ENCODE peak calls at places on chromosomes 3 and 15, in six cellular contexts. One of them, this sample, is unnamed.

GRCh38 chr3:110413807-110414748 is 657.5 kb upstream of the NECTIN3 start:
- DNase-seq in astrocyte of the spinal cord: peak
- DNase-seq in RWPE1: peak
- DNase-seq in HL-60: no peak
- DNase-seq in transverse colon: no peak
- DNase-seq in left lung: no peak
- DNase-seq in this sample: no peak

GRCh38 chr3:39855517-39855916 is 46.1 kb downstream of the MYRIP start:
- DNase-seq in RWPE1: no peak
- DNase-seq in HL-60: no peak
- DNase-seq in left lung: no peak
- DNase-seq in transverse colon: no peak
- DNase-seq in astrocyte of the spinal cord: no peak
- DNase-seq in this sample: no peak

GRCh38 chr15:59420108-59420507 is 17.9 kb upstream of the FAM81A start:
- DNase-seq in left lung: no peak
- DNase-seq in astrocyte of the spinal cord: no peak
- DNase-seq in HL-60: no peak
- DNase-seq in transverse colon: no peak
- DNase-seq in RWPE1: no peak
- DNase-seq in this sample: no peak

GRCh38 chr3:49295489-49296058 is 18.5 kb upstream of the C3orf62 start:
- DNase-seq in astrocyte of the spinal cord: peak
- DNase-seq in HL-60: no peak
- DNase-seq in RWPE1: no peak
- DNase-seq in left lung: no peak
- DNase-seq in transverse colon: no peak
- DNase-seq in this sample: no peak

GRCh38 chr3:71120012-71120411 is 463.5 kb downstream of the FOXP1 start:
- DNase-seq in left lung: no peak
- DNase-seq in astrocyte of the spinal cord: no peak
- DNase-seq in transverse colon: no peak
- DNase-seq in RWPE1: no peak
- DNase-seq in HL-60: no peak
- DNase-seq in this sample: no peak

GRCh38 chr3:119849126-119849525 is 67.2 kb downstream of the NR1I2 start:
- DNase-seq in HL-60: no peak
- DNase-seq in left lung: no peak
- DNase-seq in RWPE1: no peak
- DNase-seq in transverse colon: no peak
- DNase-seq in astrocyte of the spinal cord: no peak
- DNase-seq in this sample: no peak

GRCh38 chr3:158152186-158152585 is 42.3 kb downstream of the RSRC1 start:
- DNase-seq in transverse colon: no peak
- DNase-seq in HL-60: no peak
- DNase-seq in RWPE1: no peak
- DNase-seq in astrocyte of the spinal cord: peak
- DNase-seq in left lung: no peak
- DNase-seq in this sample: no peak

GRCh38 chr3:138232705-138233364 is 45.7 kb downstream of the ARMC8 start:
- DNase-seq in transverse colon: no peak
- DNase-seq in left lung: no peak
- DNase-seq in astrocyte of the spinal cord: no peak
- DNase-seq in HL-60: no peak
- DNase-seq in RWPE1: no peak
- DNase-seq in this sample: no peak

GRCh38 chr3:187767266-187768032 is 22.2 kb upstream of the BCL6 start:
- DNase-seq in astrocyte of the spinal cord: peak
- DNase-seq in HL-60: no peak
- DNase-seq in left lung: no peak
- DNase-seq in transverse colon: no peak
- DNase-seq in RWPE1: peak
- DNase-seq in this sample: no peak

GRCh38 chr3:104102386-104102785 is 1264.3 kb upstream of the ALCAM start:
- DNase-seq in RWPE1: peak
- DNase-seq in astrocyte of the spinal cord: peak
- DNase-seq in HL-60: peak
- DNase-seq in transverse colon: no peak
- DNase-seq in left lung: no peak
- DNase-seq in this sample: peak

DNA sequence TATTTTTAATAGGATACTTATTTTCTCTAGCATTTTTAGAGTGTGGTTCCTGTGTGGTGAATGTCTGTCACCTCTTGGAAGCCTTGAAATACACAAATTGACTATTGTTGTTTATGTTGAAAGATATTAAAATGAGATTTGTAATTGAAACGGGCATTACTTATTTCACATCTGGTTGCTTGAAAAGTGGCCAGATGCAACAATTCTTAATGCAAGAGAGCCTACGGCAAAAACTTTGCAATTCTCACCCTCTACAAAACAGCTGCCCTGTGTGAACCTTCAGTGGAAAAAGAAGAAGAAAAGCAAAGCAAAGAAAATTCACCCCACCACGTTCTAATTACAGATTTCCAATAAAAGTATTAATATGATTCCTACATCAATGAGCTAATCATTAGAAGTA is 46.6 kb downstream of the PPARG start:
- DNase-seq in transverse colon: no peak
- DNase-seq in RWPE1: no peak
- DNase-seq in HL-60: no peak
- DNase-seq in astrocyte of the spinal cord: no peak
- DNase-seq in left lung: no peak
- DNase-seq in this sample: no peak
- TF ChIP-seq CTCF in transverse colon: no peak
- TF ChIP-seq CTCF in RWPE1: no peak
- TF ChIP-seq CTCF in HL-60: no peak
- TF ChIP-seq CTCF in astrocyte of the spinal cord: no peak
- TF ChIP-seq CTCF in left lung: no peak
- TF ChIP-seq CTCF in this sample: no peak

GRCh38 chr3:122245513-122246174 is 62.2 kb downstream of the CASR start:
- DNase-seq in transverse colon: no peak
- DNase-seq in left lung: no peak
- DNase-seq in HL-60: no peak
- DNase-seq in astrocyte of the spinal cord: peak
- DNase-seq in RWPE1: peak
- DNase-seq in this sample: no peak
- TF ChIP-seq CTCF in transverse colon: no peak
- TF ChIP-seq CTCF in left lung: no peak
- TF ChIP-seq CTCF in HL-60: no peak
- TF ChIP-seq CTCF in astrocyte of the spinal cord: no peak
- TF ChIP-seq CTCF in RWPE1: no peak
- TF ChIP-seq CTCF in this sample: peak

GRCh38 chr3:28348637-28349396 is at the start of the genes AZI2 and ZCWPW2:
- DNase-seq in RWPE1: peak
- DNase-seq in HL-60: peak
- DNase-seq in transverse colon: peak
- DNase-seq in left lung: peak
- DNase-seq in astrocyte of the spinal cord: peak
- DNase-seq in this sample: peak
- TF ChIP-seq CTCF in RWPE1: no peak
- TF ChIP-seq CTCF in HL-60: no peak
- TF ChIP-seq CTCF in transverse colon: no peak
- TF ChIP-seq CTCF in left lung: no peak
- TF ChIP-seq CTCF in astrocyte of the spinal cord: no peak
- TF ChIP-seq CTCF in this sample: peak

GRCh38 chr15:88003928-88004327 is 252.6 kb downstream of the NTRK3 start:
- DNase-seq in left lung: no peak
- DNase-seq in astrocyte of the spinal cord: no peak
- DNase-seq in HL-60: no peak
- DNase-seq in RWPE1: no peak
- DNase-seq in transverse colon: no peak
- DNase-seq in this sample: no peak
- TF ChIP-seq CTCF in left lung: no peak
- TF ChIP-seq CTCF in astrocyte of the spinal cord: no peak
- TF ChIP-seq CTCF in HL-60: no peak
- TF ChIP-seq CTCF in RWPE1: no peak
- TF ChIP-seq CTCF in transverse colon: no peak
- TF ChIP-seq CTCF in this sample: no peak

DNA sequence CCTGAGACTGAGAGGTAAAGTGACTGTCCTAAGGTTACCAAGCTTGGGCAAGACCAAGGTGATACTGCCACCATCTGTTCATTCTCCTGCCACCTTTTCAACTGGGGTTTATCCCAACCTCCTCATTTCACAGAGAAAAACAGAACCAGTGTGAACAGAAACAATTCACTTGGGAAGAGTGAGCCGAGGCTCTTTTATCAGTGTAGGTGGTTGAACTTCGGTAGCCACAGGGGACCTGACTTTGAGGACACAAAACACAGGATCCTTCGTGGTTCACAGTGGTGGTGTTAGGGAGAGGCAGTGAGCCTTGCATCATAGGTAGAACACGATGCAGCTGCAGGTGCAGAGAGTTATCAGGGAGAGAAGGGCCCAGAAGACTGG is 72.8 kb upstream of the ICE2 start:
- DNase-seq in RWPE1: peak
- DNase-seq in transverse colon: no peak
- DNase-seq in left lung: no peak
- DNase-seq in astrocyte of the spinal cord: no peak
- DNase-seq in HL-60: no peak
- DNase-seq in this sample: peak
- TF ChIP-seq CTCF in RWPE1: no peak
- TF ChIP-seq CTCF in transverse colon: no peak
- TF ChIP-seq CTCF in left lung: no peak
- TF ChIP-seq CTCF in astrocyte of the spinal cord: no peak
- TF ChIP-seq CTCF in HL-60: no peak
- TF ChIP-seq CTCF in this sample: no peak

DNA sequence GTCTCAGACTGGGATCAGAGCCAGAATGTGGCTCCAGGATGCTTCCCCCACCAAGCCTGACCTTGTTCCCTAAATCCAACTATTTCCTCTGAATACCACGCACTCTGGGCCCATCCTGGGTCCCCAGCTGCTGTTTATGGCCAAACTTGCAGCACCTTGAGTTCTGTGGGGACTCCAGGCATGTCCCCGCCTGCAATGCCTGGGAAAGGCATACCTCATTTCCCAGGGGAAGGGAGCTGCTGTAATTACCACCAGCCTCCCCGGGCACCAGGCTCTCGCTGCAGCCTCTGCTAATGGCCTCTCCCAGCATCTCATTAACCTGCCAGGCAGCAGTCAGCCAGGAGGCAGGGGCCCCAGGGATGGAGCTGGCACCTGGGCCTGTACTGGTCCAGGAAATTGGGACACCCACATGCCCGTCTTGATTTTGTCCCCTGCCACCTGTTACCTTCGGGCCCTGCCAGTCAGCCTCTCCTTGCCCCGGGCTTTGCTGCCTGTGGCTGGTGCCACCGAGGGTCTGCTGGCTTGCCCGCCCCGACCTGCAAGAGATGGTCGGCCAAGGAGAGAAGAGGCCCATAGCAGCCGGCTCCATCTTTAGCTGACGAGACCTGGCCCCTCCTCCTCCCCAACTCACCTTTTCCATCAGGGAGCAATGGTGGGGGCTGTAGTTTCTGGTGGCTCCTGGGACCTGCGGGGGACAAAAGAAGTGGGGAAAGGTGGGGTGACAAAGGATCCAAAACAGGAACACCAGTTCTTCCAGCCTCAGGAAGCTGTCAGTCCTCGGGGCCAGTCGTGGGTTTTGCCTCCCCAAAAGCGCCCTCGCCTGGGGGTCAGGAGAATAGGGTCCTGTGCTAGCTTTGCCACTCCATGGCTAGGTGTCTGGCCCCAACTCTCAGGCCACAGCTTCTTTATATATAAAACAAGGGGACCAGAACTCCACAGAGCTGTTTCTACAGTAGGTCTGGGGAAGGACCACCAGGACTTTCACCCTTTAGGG is 4.3 kb downstream of the CCDC9B start:
- DNase-seq in transverse colon: no peak
- DNase-seq in RWPE1: no peak
- DNase-seq in left lung: no peak
- DNase-seq in astrocyte of the spinal cord: no peak
- DNase-seq in HL-60: no peak
- DNase-seq in this sample: no peak
- TF ChIP-seq CTCF in transverse colon: no peak
- TF ChIP-seq CTCF in RWPE1: no peak
- TF ChIP-seq CTCF in left lung: no peak
- TF ChIP-seq CTCF in astrocyte of the spinal cord: peak
- TF ChIP-seq CTCF in HL-60: no peak
- TF ChIP-seq CTCF in this sample: no peak

GRCh38 chr3:101849714-101850326 is 506 bp downstream of the NFKBIZ start:
- DNase-seq in astrocyte of the spinal cord: no peak
- DNase-seq in HL-60: no peak
- DNase-seq in left lung: peak
- DNase-seq in transverse colon: peak
- DNase-seq in RWPE1: no peak
- DNase-seq in this sample: peak
- TF ChIP-seq CTCF in astrocyte of the spinal cord: no peak
- TF ChIP-seq CTCF in HL-60: no peak
- TF ChIP-seq CTCF in left lung: no peak
- TF ChIP-seq CTCF in transverse colon: no peak
- TF ChIP-seq CTCF in RWPE1: peak
- TF ChIP-seq CTCF in this sample: peak

GRCh38 chr3:139380575-139380974 is 8.9 kb downstream of the COPB2 start:
- DNase-seq in HL-60: no peak
- DNase-seq in transverse colon: no peak
- DNase-seq in left lung: no peak
- DNase-seq in astrocyte of the spinal cord: no peak
- DNase-seq in RWPE1: no peak
- DNase-seq in this sample: no peak

GRCh38 chr3:139374099-139374498 is 15.3 kb downstream of the COPB2 start:
- DNase-seq in RWPE1: no peak
- DNase-seq in transverse colon: no peak
- DNase-seq in HL-60: no peak
- DNase-seq in astrocyte of the spinal cord: no peak
- DNase-seq in left lung: no peak
- DNase-seq in this sample: no peak

GRCh38 chr3:139378587-139378986 is 10.9 kb downstream of the COPB2 start:
- DNase-seq in astrocyte of the spinal cord: no peak
- DNase-seq in transverse colon: no peak
- DNase-seq in left lung: no peak
- DNase-seq in RWPE1: no peak
- DNase-seq in HL-60: no peak
- DNase-seq in this sample: no peak

GRCh38 chr3:139377378-139377777 is 12.1 kb downstream of the COPB2 start:
- DNase-seq in astrocyte of the spinal cord: no peak
- DNase-seq in left lung: no peak
- DNase-seq in RWPE1: no peak
- DNase-seq in HL-60: no peak
- DNase-seq in transverse colon: no peak
- DNase-seq in this sample: no peak
- TF ChIP-seq CTCF in astrocyte of the spinal cord: no peak
- TF ChIP-seq CTCF in left lung: no peak
- TF ChIP-seq CTCF in RWPE1: no peak
- TF ChIP-seq CTCF in HL-60: no peak
- TF ChIP-seq CTCF in transverse colon: no peak
- TF ChIP-seq CTCF in this sample: no peak

DNA sequence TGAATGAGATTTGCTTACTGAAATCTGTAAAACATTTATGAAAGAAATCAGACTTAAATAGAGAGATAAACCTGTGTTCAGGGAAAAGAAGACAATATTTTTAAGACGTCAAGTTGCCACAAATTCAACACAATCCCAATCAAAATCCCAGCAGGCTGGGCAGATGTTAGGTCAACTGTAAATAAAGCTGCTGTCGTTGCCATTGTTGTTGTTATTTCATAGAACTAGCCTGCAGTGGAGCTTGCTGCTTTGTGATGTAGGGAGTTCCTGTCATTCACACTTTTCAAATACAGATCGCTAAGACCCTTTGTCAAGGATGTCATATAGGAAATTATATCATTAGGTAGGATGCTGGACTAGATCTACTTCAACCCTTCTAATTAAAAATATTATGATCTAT is 123.1 kb downstream of the NEO1 start:
- DNase-seq in HL-60: no peak
- DNase-seq in astrocyte of the spinal cord: no peak
- DNase-seq in transverse colon: no peak
- DNase-seq in left lung: no peak
- DNase-seq in RWPE1: no peak
- DNase-seq in this sample: no peak
- TF ChIP-seq CTCF in HL-60: no peak
- TF ChIP-seq CTCF in astrocyte of the spinal cord: no peak
- TF ChIP-seq CTCF in transverse colon: no peak
- TF ChIP-seq CTCF in left lung: no peak
- TF ChIP-seq CTCF in RWPE1: no peak
- TF ChIP-seq CTCF in this sample: no peak